ENCODE peak calls at places on chromosomes 12 and 14, in eight cellular contexts. One of them, this sample, is unnamed.

GRCh38 chr14:32967421-32967820 is 28.7 kb downstream of the NPAS3 start:
- DNase-seq in dorsolateral prefrontal cortex: no peak
- DNase-seq in HT-29: no peak
- DNase-seq in CD8-positive, alpha-beta memory T cell: no peak
- DNase-seq in cortex of kidney: no peak
- DNase-seq in activated T-helper 1 cell treated with Interleukin-2 at 50 U/mL for 16 hours: no peak
- DNase-seq in HAP-1: no peak
- DNase-seq in EL: no peak
- DNase-seq in this sample: no peak

GRCh38 chr12:41264281-41264680 is 76.2 kb downstream of the PDZRN4 start:
- DNase-seq in CD8-positive, alpha-beta memory T cell: no peak
- DNase-seq in EL: no peak
- DNase-seq in cortex of kidney: no peak
- DNase-seq in dorsolateral prefrontal cortex: no peak
- DNase-seq in HAP-1: peak
- DNase-seq in activated T-helper 1 cell treated with Interleukin-2 at 50 U/mL for 16 hours: no peak
- DNase-seq in HT-29: peak
- DNase-seq in this sample: no peak

GRCh38 chr12:39297946-39298345 is 145.0 kb downstream of the KIF21A start:
- DNase-seq in dorsolateral prefrontal cortex: no peak
- DNase-seq in HAP-1: no peak
- DNase-seq in CD8-positive, alpha-beta memory T cell: no peak
- DNase-seq in EL: no peak
- DNase-seq in cortex of kidney: no peak
- DNase-seq in HT-29: no peak
- DNase-seq in activated T-helper 1 cell treated with Interleukin-2 at 50 U/mL for 16 hours: no peak
- DNase-seq in this sample: no peak

GRCh38 chr14:75709207-75709812 is 48.3 kb downstream of the TTLL5 start:
- DNase-seq in activated T-helper 1 cell treated with Interleukin-2 at 50 U/mL for 16 hours: peak
- DNase-seq in CD8-positive, alpha-beta memory T cell: peak
- DNase-seq in HAP-1: peak
- DNase-seq in EL: peak
- DNase-seq in cortex of kidney: no peak
- DNase-seq in HT-29: peak
- DNase-seq in dorsolateral prefrontal cortex: peak
- DNase-seq in this sample: peak

GRCh38 chr14:57889245-57889644 is 23.4 kb upstream of the SLC35F4 start:
- DNase-seq in activated T-helper 1 cell treated with Interleukin-2 at 50 U/mL for 16 hours: no peak
- DNase-seq in HT-29: no peak
- DNase-seq in CD8-positive, alpha-beta memory T cell: no peak
- DNase-seq in dorsolateral prefrontal cortex: peak
- DNase-seq in cortex of kidney: no peak
- DNase-seq in EL: peak
- DNase-seq in HAP-1: no peak
- DNase-seq in this sample: no peak

GRCh38 chr12:47892819-47893218 is 12.0 kb downstream of the VDR start:
- DNase-seq in EL: peak
- DNase-seq in HAP-1: no peak
- DNase-seq in CD8-positive, alpha-beta memory T cell: no peak
- DNase-seq in HT-29: no peak
- DNase-seq in dorsolateral prefrontal cortex: no peak
- DNase-seq in cortex of kidney: no peak
- DNase-seq in activated T-helper 1 cell treated with Interleukin-2 at 50 U/mL for 16 hours: no peak
- DNase-seq in this sample: no peak

GRCh38 chr14:105909046-105909827 is 382.9 kb downstream of the TMEM121 start:
- DNase-seq in CD8-positive, alpha-beta memory T cell: no peak
- DNase-seq in EL: no peak
- DNase-seq in cortex of kidney: no peak
- DNase-seq in HAP-1: no peak
- DNase-seq in dorsolateral prefrontal cortex: no peak
- DNase-seq in HT-29: no peak
- DNase-seq in activated T-helper 1 cell treated with Interleukin-2 at 50 U/mL for 16 hours: no peak
- DNase-seq in this sample: no peak

GRCh38 chr12:119229837-119230236 is 51.1 kb downstream of the HSPB8 start:
- DNase-seq in HT-29: peak
- DNase-seq in dorsolateral prefrontal cortex: peak
- DNase-seq in EL: peak
- DNase-seq in activated T-helper 1 cell treated with Interleukin-2 at 50 U/mL for 16 hours: no peak
- DNase-seq in CD8-positive, alpha-beta memory T cell: no peak
- DNase-seq in cortex of kidney: no peak
- DNase-seq in HAP-1: peak
- DNase-seq in this sample: no peak

GRCh38 chr12:3775385-3776035 is 22.6 kb upstream of the CRACR2A start:
- DNase-seq in dorsolateral prefrontal cortex: no peak
- DNase-seq in HT-29: no peak
- DNase-seq in CD8-positive, alpha-beta memory T cell: no peak
- DNase-seq in HAP-1: no peak
- DNase-seq in activated T-helper 1 cell treated with Interleukin-2 at 50 U/mL for 16 hours: no peak
- DNase-seq in cortex of kidney: no peak
- DNase-seq in EL: no peak
- DNase-seq in this sample: no peak

GRCh38 chr14:76784881-76785280 is 23.6 kb downstream of the VASH1 start:
- DNase-seq in EL: peak
- DNase-seq in CD8-positive, alpha-beta memory T cell: peak
- DNase-seq in HAP-1: peak
- DNase-seq in HT-29: peak
- DNase-seq in dorsolateral prefrontal cortex: peak
- DNase-seq in activated T-helper 1 cell treated with Interleukin-2 at 50 U/mL for 16 hours: peak
- DNase-seq in cortex of kidney: no peak
- DNase-seq in this sample: peak

GRCh38 chr14:23186913-23187654 is 3.6 kb upstream of the SLC7A8 start:
- DNase-seq in HAP-1: peak
- DNase-seq in EL: peak
- DNase-seq in dorsolateral prefrontal cortex: peak
- DNase-seq in cortex of kidney: no peak
- DNase-seq in activated T-helper 1 cell treated with Interleukin-2 at 50 U/mL for 16 hours: no peak
- DNase-seq in HT-29: peak
- DNase-seq in CD8-positive, alpha-beta memory T cell: no peak
- DNase-seq in this sample: peak